ENCODE peak calls at places on chromosome 9, in nine cellular contexts. L is lower leg skin; G is HuH-7.5; W is Right ventricle myocardium inferior; D is NCI-H1930; Y is CD4-positive, CD25-positive, alpha-beta regulatory T cell; U is NCI-H82; H is psoas muscle; S is Daoy. N is an unnamed sample.

GRCh38 chr9:101429736-101430135 is 5.8 kb downstream of the ALDOB start:
- DNase-seq in L (no peak), G (no peak), W (no peak), D (no peak), Y (no peak), U (no peak), H (no peak), S (no peak), N (no peak)

GRCh38 chr9:133823189-133824105 is 85.3 kb upstream of the SARDH start:
- DNase-seq in L (no peak), G (no peak), W (peak), D (no peak), Y (no peak), U (no peak), H (no peak), S (no peak), N (no peak)

GRCh38 chr9:4804531-4805016 is 11.8 kb downstream of the RCL1 start:
- DNase-seq in L (no peak), G (no peak), W (no peak), D (no peak), Y (no peak), U (no peak), H (peak), S (no peak), N (no peak)

GRCh38 chr9:68560131-68560844 is 19.6 kb upstream of the TMEM252 start:
- DNase-seq in L (peak), G (no peak), W (peak), D (peak), Y (peak), U (peak), H (peak), S (peak), N (no peak)

GRCh38 chr9:93262537-93263310 is 78.8 kb downstream of the WNK2 start:
- DNase-seq in L (peak), G (no peak), W (peak), D (no peak), Y (no peak), U (no peak), H (no peak), S (no peak), N (no peak)

GRCh38 chr9:18208166-18209059 is 265.5 kb upstream of the ADAMTSL1 start:
- DNase-seq in L (peak), G (no peak), W (no peak), D (peak), Y (no peak), U (peak), H (peak), S (peak), N (no peak)

GRCh38 chr9:98635374-98635773 is 73.4 kb downstream of the GABBR2 start:
- DNase-seq in L (no peak), G (no peak), W (no peak), D (no peak), Y (no peak), U (no peak), H (no peak), S (peak), N (no peak)

GRCh38 chr9:87665516-87665915 is 60.4 kb upstream of the CTSL start:
- DNase-seq in L (no peak), G (no peak), W (no peak), D (no peak), Y (no peak), U (no peak), H (no peak), S (no peak), N (no peak)

GRCh38 chr9:27572918-27573698 is at the start of gene C9orf72:
- DNase-seq in L (no peak), G (peak), W (peak), D (peak), Y (peak), U (peak), H (peak), S (peak), N (no peak)

GRCh38 chr9:114037961-114038723 is 40.0 kb downstream of the AMBP start:
- DNase-seq in L (peak), G (no peak), W (no peak), D (no peak), Y (no peak), U (peak), H (no peak), S (peak), N (no peak)

GRCh38 chr9:109793196-109793595 is 13.2 kb downstream of the PALM2AKAP2 start:
- DNase-seq in L (peak), G (no peak), W (no peak), D (no peak), Y (no peak), U (no peak), H (no peak), S (peak), N (no peak)

GRCh38 chr9:137411670-137412380 is 11.1 kb downstream of the EXD3 start:
- DNase-seq in L (peak), G (no peak), W (peak), D (no peak), Y (no peak), U (no peak), H (peak), S (peak), N (no peak)

GRCh38 chr9:92617951-92618510 is 51.9 kb downstream of the IPPK start:
- DNase-seq in L (no peak), G (no peak), W (no peak), D (no peak), Y (no peak), U (no peak), H (no peak), S (no peak), N (no peak)

GRCh38 chr9:95874303-95874988 is 1.0 kb upstream of the ERCC6L2 start:
- DNase-seq in L (no peak), G (no peak), W (no peak), D (no peak), Y (no peak), U (peak), H (no peak), S (peak), N (peak)